ENCODE peak calls at places on chromosomes 2 and 18, in four cellular contexts. E, V, W and G are unnamed samples.

GRCh38 chr18:58408665-58409064 is 220.2 kb downstream of the ALPK2 start:
- DNase-seq in E (no peak), V (no peak), W (no peak), G (no peak)

GRCh38 chr18:48885266-48885950 is 65.4 kb downstream of the SMAD7 start:
- DNase-seq in E (no peak), V (no peak), W (no peak), G (no peak)

GRCh38 chr2:238915596-238915995 is 67.7 kb downstream of the TWIST2 start:
- DNase-seq in E (no peak), V (no peak), W (no peak), G (no peak)

GRCh38 chr2:172545408-172546075 is 10.3 kb upstream of the PDK1 start:
- DNase-seq in E (no peak), V (no peak), W (no peak), G (no peak)

GRCh38 chr2:3264010-3264744 is 113.4 kb downstream of the EIPR1 start:
- DNase-seq in E (peak), V (no peak), W (no peak), G (no peak)

GRCh38 chr18:2687390-2688001 is 32.0 kb downstream of the SMCHD1 start:
- DNase-seq in E (no peak), V (no peak), W (no peak), G (no peak)

GRCh38 chr2:48510329-48510728 is 19.6 kb upstream of the STON1 start:
- DNase-seq in E (no peak), V (no peak), W (no peak), G (no peak)

GRCh38 chr2:8315766-8316165 is 366.1 kb upstream of the ID2 start:
- DNase-seq in E (peak), V (peak), W (no peak), G (peak)

GRCh38 chr18:77054606-77055428 is 77.8 kb downstream of the MBP start:
- DNase-seq in E (peak), V (no peak), W (peak), G (peak)

GRCh38 chr2:199202964-199203363 is 254.8 kb downstream of the SATB2 start:
- DNase-seq in E (no peak), V (no peak), W (no peak), G (no peak)

GRCh38 chr2:47072018-47072691 is 83.0 kb downstream of the STPG4 start:
- DNase-seq in E (no peak), V (no peak), W (peak), G (no peak)

GRCh38 chr2:218985325-218986091 is 524 bp upstream of the FEV start:
- DNase-seq in E (no peak), V (no peak), W (no peak), G (no peak)

GRCh38 chr18:9117980-9118841 is 15.7 kb downstream of the NDUFV2 start:
- DNase-seq in E (no peak), V (no peak), W (no peak), G (no peak)

GRCh38 chr2:27262379-27263286 is at the start of gene SLC30A3:
- DNase-seq in E (peak), V (peak), W (peak), G (peak)

GRCh38 chr2:71614976-71615768 is 161.8 kb downstream of the DYSF start:
- DNase-seq in E (peak), V (no peak), W (peak), G (peak)

GRCh38 chr18:55390898-55391297 is 197.1 kb downstream of the TCF4 start:
- DNase-seq in E (no peak), V (no peak), W (no peak), G (no peak)

GRCh38 chr18:23306842-23307241 is 146.2 kb upstream of the RIOK3 start:
- DNase-seq in E (no peak), V (no peak), W (no peak), G (no peak)

GRCh38 chr2:58634653-58635347 is 393.7 kb upstream of the FANCL start:
- DNase-seq in E (no peak), V (peak), W (no peak), G (peak)

GRCh38 chr2:38164881-38165280 is 88.9 kb upstream of the CYP1B1 start:
- DNase-seq in E (no peak), V (no peak), W (no peak), G (no peak)

GRCh38 chr2:39504790-39505335 is 67.8 kb upstream of the MAP4K3 start:
- DNase-seq in E (no peak), V (no peak), W (no peak), G (peak)

GRCh38 chr18:58347135-58347534 is 281.8 kb downstream of the ALPK2 start:
- DNase-seq in E (no peak), V (no peak), W (no peak), G (no peak)

GRCh38 chr18:35573531-35573930 is 8.0 kb upstream of the GALNT1 start:
- DNase-seq in E (no peak), V (no peak), W (no peak), G (no peak)

GRCh38 chr18:48035556-48035860 is 105.0 kb upstream of the SMAD2 start:
- DNase-seq in E (no peak), V (no peak), W (no peak), G (no peak)

GRCh38 chr2:165467921-165468320 is 1.6 kb upstream of the CSRNP3 start:
- DNase-seq in E (no peak), V (no peak), W (no peak), G (no peak)

GRCh38 chr2:128202791-128203190 is 111.8 kb downstream of the UGGT1 start:
- DNase-seq in E (no peak), V (no peak), W (no peak), G (no peak)

GRCh38 chr2:138182913-138183312 is 218.6 kb downstream of the HNMT start:
- DNase-seq in E (no peak), V (no peak), W (no peak), G (no peak)

GRCh38 chr18:58054041-58054733 is 10.2 kb downstream of the NEDD4L start:
- DNase-seq in E (no peak), V (no peak), W (no peak), G (peak)

GRCh38 chr2:174333502-174334277 is 1.1 kb upstream of the SP9 start:
- DNase-seq in E (no peak), V (no peak), W (no peak), G (no peak)

GRCh38 chr18:1350931-1351450 is 446.3 kb downstream of the ADCYAP1 start:
- DNase-seq in E (no peak), V (no peak), W (no peak), G (no peak)

GRCh38 chr2:187912956-187913355 is 358.7 kb upstream of the TFPI start:
- DNase-seq in E (no peak), V (no peak), W (no peak), G (no peak)

GRCh38 chr18:48662021-48662661 is 123.3 kb downstream of the CTIF start:
- DNase-seq in E (peak), V (no peak), W (no peak), G (peak)

GRCh38 chr2:172339431-172340010 is 87.9 kb upstream of the ITGA6 start:
- DNase-seq in E (no peak), V (no peak), W (no peak), G (peak)

GRCh38 chr2:3034856-3035255 is 342.8 kb downstream of the EIPR1 start:
- DNase-seq in E (no peak), V (no peak), W (no peak), G (no peak)

GRCh38 chr2:28164280-28164801 is 228.3 kb upstream of the FOSL2 start:
- DNase-seq in E (no peak), V (no peak), W (peak), G (peak)

GRCh38 chr2:3238951-3239841 is 138.4 kb downstream of the EIPR1 start:
- DNase-seq in E (no peak), V (no peak), W (no peak), G (no peak)

GRCh38 chr18:44958040-44958439 is 277.4 kb downstream of the SETBP1 start:
- DNase-seq in E (no peak), V (no peak), W (no peak), G (no peak)
- H3K4me3 ChIP-seq in E (no peak), V (no peak), W (no peak), G (no peak)

DNA sequence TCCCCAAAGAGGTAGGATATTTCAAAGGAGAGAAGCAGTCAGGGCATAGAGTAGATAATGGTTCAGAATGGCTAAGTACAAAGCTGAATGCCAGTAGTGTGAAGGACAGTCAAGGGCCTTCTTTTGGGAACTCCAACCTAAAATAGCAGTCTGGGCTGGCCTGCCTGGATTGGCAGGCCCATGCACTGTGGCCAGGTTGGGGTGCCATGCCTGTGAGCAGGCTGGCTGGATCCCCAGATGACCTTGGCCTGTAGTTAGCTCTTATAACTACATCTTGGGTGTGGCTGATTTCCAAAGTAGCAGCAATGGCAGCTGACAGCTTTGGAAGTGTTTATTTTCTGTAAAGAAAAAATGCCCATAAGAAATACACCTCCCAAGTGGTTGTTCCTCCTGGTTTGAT is 51.5 kb upstream of the ITGB6 start:
- DNase-seq in E (no peak), V (no peak), W (peak), G (no peak)
- H3K27ac ChIP-seq in E (peak), V (no peak), W (peak), G (no peak)

DNA sequence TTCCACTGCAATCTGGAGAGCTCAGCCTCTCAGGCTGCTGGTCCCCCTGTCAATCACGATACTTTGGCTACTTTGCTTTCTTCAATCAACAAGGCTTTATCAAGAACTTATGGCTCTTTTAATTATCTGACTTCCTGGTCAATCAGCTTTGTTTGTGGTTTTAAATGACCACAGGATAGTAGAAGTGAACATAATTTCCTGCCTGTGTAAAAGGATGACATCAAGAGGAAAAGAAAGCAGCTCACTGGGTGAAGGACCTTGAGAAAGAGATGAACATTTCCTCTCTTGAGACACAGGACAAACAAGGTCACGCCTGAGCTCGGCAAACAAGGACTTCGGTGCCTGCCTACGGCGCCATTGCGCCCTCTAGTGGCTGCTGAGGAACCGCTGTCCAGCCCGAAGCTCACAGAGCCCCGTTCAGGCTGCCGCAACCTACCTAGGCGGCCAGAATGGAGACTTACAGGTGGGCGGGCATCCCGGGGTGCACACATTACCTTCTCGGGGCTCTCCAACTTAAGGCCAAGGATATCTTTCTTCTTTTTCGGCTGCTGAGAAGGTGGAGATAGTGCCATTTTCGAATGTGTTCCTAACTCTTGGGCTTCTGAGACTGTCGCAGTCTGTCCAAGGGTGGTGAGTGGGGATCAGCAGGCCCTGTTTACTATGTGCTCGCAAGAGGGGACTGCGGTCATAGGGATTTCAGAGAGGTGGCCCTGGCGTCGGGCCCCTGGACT is 54.0 kb downstream of the IL1RL2 start:
- DNase-seq in E (peak), V (peak), W (peak), G (peak)
- H3K4me3 ChIP-seq in E (no peak), V (no peak), W (no peak), G (no peak)

GRCh38 chr2:159134979-159135378 is 151.5 kb downstream of the WDSUB1 start:
- DNase-seq in E (no peak), V (no peak), W (no peak), G (no peak)
- H3K27ac ChIP-seq in E (peak), V (no peak), W (peak), G (peak)

GRCh38 chr2:176137883-176138282 is 8.4 kb downstream of the HOXD8 start:
- DNase-seq in E (no peak), V (no peak), W (no peak), G (no peak)
- H3K4me3 ChIP-seq in E (no peak), V (no peak), W (no peak), G (no peak)